ENCODE peak calls at places on chromosome 1, in eight cellular contexts. X, T, E, U, V, A, L and B are unnamed samples.

GRCh38 chr1:59752556-59753412 is 62.0 kb upstream of the HOOK1 start:
- DNase-seq in A (no peak), T (peak; percentile 21), U (no peak), E (no peak), V (no peak), L (no peak), X (no peak), B (no peak)

GRCh38 chr1:86774305-86775304 is 70.2 kb downstream of the SH3GLB1 start:
- DNase-seq in T (peak; percentile 83), U (peak; percentile 51), X (no peak), A (peak; percentile 65), V (no peak), L (peak; percentile 74), E (no peak), B (peak; percentile 72)

GRCh38 chr1:78950801-78951200 is 55.7 kb downstream of the ADGRL4 start:
- DNase-seq in X (no peak), V (no peak), T (no peak), A (no peak), U (no peak), E (no peak), L (no peak), B (no peak)

GRCh38 chr1:230068952-230069684 is 2.1 kb downstream of the GALNT2 start:
- DNase-seq in E (no peak), U (no peak), T (no peak), L (no peak), X (no peak), V (peak; percentile 14), A (no peak), B (no peak)

GRCh38 chr1:223831755-223832636 is 13.8 kb downstream of the TP53BP2 start:
- DNase-seq in X (no peak), A (peak; percentile 52), E (no peak), U (no peak), V (no peak), T (no peak), L (no peak), B (no peak)

GRCh38 chr1:9787702-9788101 is 36.1 kb downstream of the CLSTN1 start:
- DNase-seq in X (peak; percentile 3), A (no peak), V (peak; percentile 72), U (no peak), E (no peak), T (no peak), L (no peak), B (peak; percentile 80)

GRCh38 chr1:92940541-92940940 is 20.7 kb downstream of the DIPK1A start:
- DNase-seq in X (no peak), U (no peak), T (no peak), V (no peak), E (no peak), A (peak; percentile 31), L (no peak), B (no peak)

GRCh38 chr1:107442545-107442944 is 301.7 kb downstream of the NTNG1 start:
- DNase-seq in A (no peak), L (no peak), X (no peak), V (no peak), T (no peak), U (no peak), E (no peak), B (no peak)